ENCODE peak calls at places on chromosomes 5 and 9, in eight cellular contexts. J, K, H, M, Y, R, Z and A are unnamed samples. For H3K27me3, the result is how much of the 10 kb centered on the place peaks cover.

GRCh38 chr5:173477320-173478055 is 139.0 kb downstream of the BOD1 start:
- DNase-seq in K (no peak), Y (no peak), J (no peak), M (no peak), Z (no peak), H (no peak), R (no peak), A (no peak)

GRCh38 chr9:99421369-99421768 is 199.3 kb downstream of the SEC61B start:
- DNase-seq in Y (no peak), K (no peak), Z (no peak), M (no peak), J (no peak), H (no peak), R (no peak), A (no peak)

GRCh38 chr5:77305921-77306320 is 95.4 kb downstream of the PDE8B start:
- DNase-seq in Y (no peak), R (no peak), H (no peak), Z (peak), J (no peak), K (no peak), M (no peak), A (no peak)

GRCh38 chr5:18944771-18945170 is 1043.2 kb downstream of the CDH18 start:
- DNase-seq in Z (no peak), R (no peak), K (no peak), M (no peak), J (no peak), Y (no peak), H (no peak), A (no peak)

GRCh38 chr5:177111720-177112394 is 21.7 kb upstream of the NSD1 start:
- DNase-seq in H (peak), Y (no peak), J (peak), M (peak), Z (no peak), R (no peak), K (no peak), A (peak)

GRCh38 chr9:99361827-99362226 is 139.7 kb downstream of the SEC61B start:
- DNase-seq in Y (no peak), M (no peak), K (no peak), Z (no peak), R (no peak), H (no peak), J (no peak), A (no peak)

GRCh38 chr9:107630141-107630540 is 140.6 kb upstream of the KLF4 start:
- DNase-seq in H (no peak), Y (no peak), Z (no peak), J (no peak), R (no peak), M (no peak), K (no peak), A (no peak)

GRCh38 chr5:179273441-179274145 is 71.7 kb downstream of the ADAMTS2 start:
- DNase-seq in K (no peak), Y (no peak), M (peak), Z (peak), H (no peak), R (no peak), J (no peak), A (no peak)

GRCh38 chr5:31196309-31196708 is 2.8 kb downstream of the CDH6 start:
- DNase-seq in M (no peak), Y (no peak), R (no peak), J (no peak), H (no peak), K (no peak), Z (no peak), A (no peak)

GRCh38 chr9:105278751-105279150 is 34.3 kb downstream of the SLC44A1 start:
- DNase-seq in H (no peak), Y (no peak), K (no peak), J (no peak), Z (no peak), M (no peak), R (no peak), A (no peak)

GRCh38 chr9:109935406-109936087 is 155.5 kb downstream of the PALM2AKAP2 start:
- DNase-seq in J (no peak), M (no peak), Z (no peak), K (no peak), R (no peak), Y (no peak), H (no peak), A (no peak)

GRCh38 chr5:75639912-75640311 is 28.7 kb downstream of the ANKDD1B start:
- DNase-seq in Z (no peak), Y (no peak), M (no peak), R (no peak), J (no peak), K (no peak), H (no peak), A (no peak)

GRCh38 chr5:114243281-114243982 is 118.4 kb upstream of the KCNN2 start:
- DNase-seq in Y (no peak), M (no peak), K (no peak), H (no peak), J (no peak), Z (no peak), R (no peak), A (no peak)

GRCh38 chr5:53985796-53986195 is 324.6 kb downstream of the ARL15 start:
- DNase-seq in K (no peak), Z (no peak), Y (no peak), J (no peak), H (no peak), M (no peak), R (no peak), A (no peak)

GRCh38 chr9:31119882-31120481 is 1264.5 kb upstream of the ACO1 start:
- DNase-seq in Y (no peak), M (no peak), R (no peak), K (no peak), J (peak), Z (no peak), H (peak), A (no peak)

GRCh38 chr5:138177936-138178515 is 404 bp downstream of the BRD8 start:
- DNase-seq in H (peak), R (no peak), K (no peak), M (no peak), Z (no peak), J (peak), Y (no peak), A (no peak)

GRCh38 chr5:51829226-51829625 is 446.0 kb downstream of the ISL1 start:
- DNase-seq in J (no peak), K (no peak), Y (no peak), H (no peak), Z (no peak), R (no peak), M (no peak), A (no peak)

GRCh38 chr9:126626117-126627022 is 12.6 kb downstream of the LMX1B start:
- DNase-seq in H (no peak), R (no peak), J (no peak), K (no peak), Y (no peak), M (no peak), Z (no peak), A (no peak)
- H3K27me3 ChIP-seq in H (half or more), R (under half), J (half or more), K (half or more), Y (under half), M (under half), Z (half or more), A (half or more)

GRCh38 chr5:171571663-171572062 is 152.2 kb downstream of the FGF18 start:
- DNase-seq in J (no peak), M (no peak), H (no peak), K (no peak), R (no peak), Y (no peak), Z (no peak), A (no peak)
- TF ChIP-seq EP300 in J (no peak), M (no peak), H (no peak), K (no peak), R (no peak), Y (no peak), Z (no peak), A (no peak)

GRCh38 chr5:124746916-124747769 is 704 bp upstream of the ZNF608 start:
- DNase-seq in M (peak), J (peak), Z (peak), Y (peak), R (peak), K (peak), H (peak), A (peak)
- TF ChIP-seq POLR2A in M (peak), J (peak), Z (no peak), Y (peak), R (no peak), K (no peak), H (no peak), A (no peak)

GRCh38 chr9:137336735-137337134 is 34.7 kb upstream of the NRARP start:
- DNase-seq in Z (no peak), R (no peak), M (no peak), J (no peak), K (no peak), Y (no peak), H (no peak), A (no peak)
- H3K27me3 ChIP-seq in Z (under half), R (under half), M (under half), J (under half), K (under half), Y (under half), H (under half), A (under half)

DNA sequence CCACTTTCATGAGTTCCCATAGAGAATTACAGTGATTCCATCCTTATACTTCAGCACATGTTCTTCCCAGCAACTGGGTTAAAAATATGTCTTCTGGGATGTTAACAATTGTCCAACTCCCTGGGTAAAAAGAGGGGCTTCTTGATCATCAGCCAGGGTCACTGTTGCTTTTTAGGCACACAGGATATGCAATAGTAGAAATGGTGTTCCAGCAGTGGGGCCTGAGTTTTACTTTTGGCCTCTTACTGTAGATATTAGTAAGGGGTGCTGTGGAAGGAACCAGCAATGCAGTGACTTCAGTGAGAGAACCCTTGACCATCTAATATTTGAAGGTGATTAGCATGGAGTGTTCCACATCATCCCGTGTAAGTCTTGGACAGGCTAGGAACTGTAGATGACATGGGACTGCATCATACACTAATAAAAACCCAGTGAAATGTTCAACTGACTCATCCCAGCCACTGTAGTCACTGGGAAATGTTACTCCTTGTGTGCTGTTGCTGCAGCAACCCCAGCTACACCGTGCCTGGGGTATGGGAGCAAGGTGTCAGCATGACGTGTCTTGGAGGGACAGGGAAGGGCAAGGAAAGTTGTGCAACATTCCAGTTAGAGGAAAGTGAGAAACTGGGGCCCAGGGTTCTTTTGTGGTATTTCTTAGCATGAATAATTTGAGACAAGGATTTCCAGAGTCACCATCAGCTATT is 610.9 kb downstream of the RAB3C start:
- DNase-seq in R (no peak), M (no peak), Y (no peak), H (no peak), Z (peak), J (no peak), K (no peak), A (no peak)
- TF ChIP-seq EP300 in R (no peak), M (no peak), Y (no peak), H (peak), Z (peak), J (peak), K (no peak), A (no peak)

DNA sequence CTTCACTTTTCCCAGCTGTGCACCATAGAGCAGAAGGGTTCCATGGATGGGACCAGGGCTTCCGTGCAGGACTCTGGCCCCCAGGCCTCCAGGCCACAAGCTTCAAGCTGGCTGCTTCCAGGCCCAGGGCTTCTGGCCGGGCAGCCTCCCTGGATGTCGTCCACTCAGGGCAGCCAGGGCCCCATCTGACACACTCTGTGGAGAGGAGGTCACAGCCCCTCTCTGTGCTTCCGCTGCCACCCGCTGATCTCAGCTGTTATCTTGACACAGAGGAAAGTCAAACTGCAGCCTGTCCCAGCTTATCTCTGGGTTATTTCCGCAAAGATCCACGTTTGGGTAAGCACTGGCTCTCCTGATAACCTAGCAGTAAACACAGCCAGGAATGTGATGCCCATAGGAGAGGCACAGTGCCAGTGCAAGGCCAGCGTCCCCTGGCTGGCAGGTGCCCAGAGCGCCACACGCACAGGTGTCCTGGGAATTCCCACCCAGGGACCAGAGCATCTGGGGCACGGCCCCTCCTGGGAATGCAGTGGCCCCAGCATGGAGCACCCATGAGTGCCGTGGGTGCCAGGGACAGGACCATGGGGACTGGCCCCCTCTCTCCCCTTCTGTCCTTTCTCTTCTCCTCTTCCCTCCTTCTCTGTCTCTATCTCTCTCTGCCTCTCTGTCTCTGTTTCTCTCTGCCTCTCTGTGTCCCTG is 15.6 kb upstream of the SLC6A19 start:
- DNase-seq in H (peak), M (no peak), K (no peak), Y (no peak), Z (no peak), R (no peak), J (peak), A (no peak)
- TF ChIP-seq POLR2A in H (no peak), M (no peak), K (no peak), Y (no peak), Z (no peak), R (no peak), J (no peak), A (no peak)

GRCh38 chr9:38421498-38422211 is 2.6 kb downstream of the IGFBPL1 start:
- DNase-seq in Y (no peak), M (no peak), H (no peak), J (no peak), Z (no peak), R (no peak), K (no peak), A (no peak)
- H3K27me3 ChIP-seq in Y (under half), M (under half), H (half or more), J (half or more), Z (under half), R (under half), K (half or more), A (half or more)

GRCh38 chr5:166165600-166165999 is 2125.8 kb upstream of the WWC1 start:
- DNase-seq in M (no peak), K (no peak), H (no peak), Y (no peak), Z (no peak), J (no peak), R (no peak), A (no peak)
- TF ChIP-seq EP300 in M (no peak), K (no peak), H (no peak), Y (no peak), Z (no peak), J (no peak), R (no peak), A (no peak)

GRCh38 chr9:91210318-91210717 is 151.4 kb downstream of the AUH start:
- DNase-seq in K (no peak), J (no peak), R (no peak), M (no peak), H (no peak), Z (no peak), Y (no peak), A (no peak)
- TF ChIP-seq POLR2A in K (no peak), J (no peak), R (no peak), M (no peak), H (no peak), Z (no peak), Y (no peak), A (no peak)